ENCODE peak calls at places on chromosome 11, in ten cellular contexts. One of them, this sample, is unnamed.
A peak's percentile ranks its signal among the peaks of the same experiment; 100 is the strongest.

GRCh38 chr11:20155683-20156279 is 4.5 kb downstream of the DBX1 start:
- DNase-seq in spleen: no peak
- DNase-seq in transverse colon: no peak
- DNase-seq in tibial nerve: no peak
- DNase-seq in HCT116: no peak
- DNase-seq in HepG2: no peak
- DNase-seq in IMR-90: no peak
- DNase-seq in stomach: no peak
- DNase-seq in esophagus squamous epithelium: no peak
- DNase-seq in testis: no peak
- DNase-seq in this sample: no peak

GRCh38 chr11:80958414-80958813 is 1517.6 kb upstream of the TENM4 start:
- DNase-seq in testis: no peak
- DNase-seq in spleen: no peak
- DNase-seq in esophagus squamous epithelium: no peak
- DNase-seq in transverse colon: no peak
- DNase-seq in IMR-90: peak; percentile 1
- DNase-seq in tibial nerve: no peak
- DNase-seq in HepG2: no peak
- DNase-seq in HCT116: no peak
- DNase-seq in stomach: no peak
- DNase-seq in this sample: no peak

GRCh38 chr11:61999141-61999975 is 31.9 kb upstream of the FTH1 start:
- DNase-seq in spleen: no peak
- DNase-seq in HepG2: peak; percentile 64
- DNase-seq in stomach: no peak
- DNase-seq in tibial nerve: no peak
- DNase-seq in esophagus squamous epithelium: no peak
- DNase-seq in testis: no peak
- DNase-seq in HCT116: no peak
- DNase-seq in IMR-90: no peak
- DNase-seq in transverse colon: no peak
- DNase-seq in this sample: no peak

GRCh38 chr11:101715281-101715680 is 131.5 kb upstream of the TRPC6 start:
- DNase-seq in HepG2: no peak
- DNase-seq in spleen: no peak
- DNase-seq in transverse colon: no peak
- DNase-seq in testis: no peak
- DNase-seq in tibial nerve: no peak
- DNase-seq in IMR-90: peak; percentile 64
- DNase-seq in esophagus squamous epithelium: no peak
- DNase-seq in HCT116: no peak
- DNase-seq in stomach: no peak
- DNase-seq in this sample: no peak

GRCh38 chr11:92501346-92501745 is 276.7 kb downstream of the FAT3 start:
- DNase-seq in tibial nerve: no peak
- DNase-seq in HCT116: no peak
- DNase-seq in transverse colon: no peak
- DNase-seq in esophagus squamous epithelium: no peak
- DNase-seq in IMR-90: no peak
- DNase-seq in HepG2: no peak
- DNase-seq in stomach: no peak
- DNase-seq in testis: no peak
- DNase-seq in spleen: no peak
- DNase-seq in this sample: no peak

GRCh38 chr11:93532285-93532789 is 10.9 kb downstream of the SMCO4 start:
- DNase-seq in esophagus squamous epithelium: no peak
- DNase-seq in transverse colon: no peak
- DNase-seq in HepG2: no peak
- DNase-seq in testis: no peak
- DNase-seq in spleen: no peak
- DNase-seq in HCT116: no peak
- DNase-seq in IMR-90: peak; percentile 25
- DNase-seq in stomach: no peak
- DNase-seq in tibial nerve: no peak
- DNase-seq in this sample: no peak

GRCh38 chr11:19631657-19632325 is 80.8 kb upstream of the NAV2 start:
- DNase-seq in spleen: no peak
- DNase-seq in stomach: no peak
- DNase-seq in tibial nerve: no peak
- DNase-seq in transverse colon: no peak
- DNase-seq in esophagus squamous epithelium: no peak
- DNase-seq in HCT116: no peak
- DNase-seq in HepG2: no peak
- DNase-seq in IMR-90: no peak
- DNase-seq in testis: no peak
- DNase-seq in this sample: no peak

GRCh38 chr11:120324932-120325810 is at the start of gene TLCD5:
- DNase-seq in transverse colon: peak; percentile 36
- DNase-seq in IMR-90: peak; percentile 68
- DNase-seq in tibial nerve: peak; percentile 41
- DNase-seq in HepG2: peak; percentile 53
- DNase-seq in testis: peak; percentile 69
- DNase-seq in spleen: peak; percentile 84
- DNase-seq in esophagus squamous epithelium: no peak
- DNase-seq in HCT116: peak; percentile 54
- DNase-seq in stomach: peak; percentile 55
- DNase-seq in this sample: peak; percentile 71

GRCh38 chr11:73586791-73587190 is 11.1 kb downstream of the FAM168A start:
- DNase-seq in transverse colon: no peak
- DNase-seq in testis: no peak
- DNase-seq in HepG2: no peak
- DNase-seq in IMR-90: no peak
- DNase-seq in tibial nerve: no peak
- DNase-seq in stomach: no peak
- DNase-seq in spleen: no peak
- DNase-seq in esophagus squamous epithelium: no peak
- DNase-seq in HCT116: no peak
- DNase-seq in this sample: no peak

GRCh38 chr11:14148653-14149273 is 186.2 kb downstream of the SPON1 start:
- DNase-seq in IMR-90: peak; percentile 44
- DNase-seq in stomach: no peak
- DNase-seq in HCT116: peak; percentile 29
- DNase-seq in HepG2: peak; percentile 16
- DNase-seq in tibial nerve: no peak
- DNase-seq in transverse colon: no peak
- DNase-seq in spleen: no peak
- DNase-seq in testis: no peak
- DNase-seq in esophagus squamous epithelium: no peak
- DNase-seq in this sample: no peak

GRCh38 chr11:107624983-107625779 is 34.2 kb downstream of the ELMOD1 start:
- DNase-seq in testis: no peak
- DNase-seq in spleen: no peak
- DNase-seq in HCT116: no peak
- DNase-seq in transverse colon: no peak
- DNase-seq in IMR-90: no peak
- DNase-seq in tibial nerve: no peak
- DNase-seq in esophagus squamous epithelium: no peak
- DNase-seq in HepG2: no peak
- DNase-seq in stomach: no peak
- DNase-seq in this sample: no peak

GRCh38 chr11:27228891-27229290 is 134.1 kb downstream of the CCDC34 start:
- DNase-seq in transverse colon: no peak
- DNase-seq in HCT116: no peak
- DNase-seq in tibial nerve: no peak
- DNase-seq in stomach: no peak
- DNase-seq in IMR-90: no peak
- DNase-seq in HepG2: no peak
- DNase-seq in esophagus squamous epithelium: no peak
- DNase-seq in testis: no peak
- DNase-seq in spleen: no peak
- DNase-seq in this sample: no peak

GRCh38 chr11:27227744-27228143 is 135.3 kb downstream of the CCDC34 start:
- DNase-seq in transverse colon: no peak
- DNase-seq in spleen: no peak
- DNase-seq in testis: no peak
- DNase-seq in HepG2: no peak
- DNase-seq in IMR-90: no peak
- DNase-seq in tibial nerve: no peak
- DNase-seq in esophagus squamous epithelium: no peak
- DNase-seq in stomach: no peak
- DNase-seq in HCT116: no peak
- DNase-seq in this sample: no peak

GRCh38 chr11:27230175-27230565 is 132.8 kb downstream of the CCDC34 start:
- DNase-seq in esophagus squamous epithelium: no peak
- DNase-seq in spleen: no peak
- DNase-seq in transverse colon: no peak
- DNase-seq in testis: no peak
- DNase-seq in HCT116: no peak
- DNase-seq in stomach: no peak
- DNase-seq in IMR-90: no peak
- DNase-seq in tibial nerve: no peak
- DNase-seq in HepG2: no peak
- DNase-seq in this sample: no peak

GRCh38 chr11:27229511-27230174 is 133.4 kb downstream of the CCDC34 start:
- DNase-seq in IMR-90: no peak
- DNase-seq in HCT116: no peak
- DNase-seq in spleen: no peak
- DNase-seq in testis: no peak
- DNase-seq in tibial nerve: no peak
- DNase-seq in transverse colon: no peak
- DNase-seq in esophagus squamous epithelium: no peak
- DNase-seq in stomach: no peak
- DNase-seq in HepG2: no peak
- DNase-seq in this sample: no peak

GRCh38 chr11:27228232-27228631 is 134.8 kb downstream of the CCDC34 start:
- DNase-seq in HCT116: no peak
- DNase-seq in spleen: no peak
- DNase-seq in IMR-90: no peak
- DNase-seq in tibial nerve: no peak
- DNase-seq in stomach: no peak
- DNase-seq in transverse colon: no peak
- DNase-seq in HepG2: no peak
- DNase-seq in esophagus squamous epithelium: no peak
- DNase-seq in testis: no peak
- DNase-seq in this sample: no peak
- H3K27ac ChIP-seq in HCT116: no peak overlapping the region
- H3K27ac ChIP-seq in spleen: no peak overlapping the region
- H3K27ac ChIP-seq in IMR-90: no peak overlapping the region
- H3K27ac ChIP-seq in tibial nerve: no peak overlapping the region
- H3K27ac ChIP-seq in stomach: no peak overlapping the region
- H3K27ac ChIP-seq in transverse colon: no peak overlapping the region
- H3K27ac ChIP-seq in HepG2: no peak overlapping the region
- H3K27ac ChIP-seq in esophagus squamous epithelium: peak overlapping the region; percentile 7
- H3K27ac ChIP-seq in testis: no peak overlapping the region
- H3K27ac ChIP-seq in this sample: no peak overlapping the region

GRCh38 chr11:17129003-17129402 is 51.5 kb upstream of the RPS13 start:
- DNase-seq in tibial nerve: no peak
- DNase-seq in HepG2: no peak
- DNase-seq in HCT116: no peak
- DNase-seq in transverse colon: no peak
- DNase-seq in spleen: no peak
- DNase-seq in esophagus squamous epithelium: no peak
- DNase-seq in IMR-90: peak; percentile 60
- DNase-seq in stomach: no peak
- DNase-seq in testis: no peak
- DNase-seq in this sample: no peak
- H3K27me3 ChIP-seq in tibial nerve: no peaks in the 10 kb centered on the region
- H3K27me3 ChIP-seq in HepG2: no peaks in the 10 kb centered on the region
- H3K27me3 ChIP-seq in HCT116: no peaks in the 10 kb centered on the region
- H3K27me3 ChIP-seq in transverse colon: no peaks in the 10 kb centered on the region
- H3K27me3 ChIP-seq in spleen: no peaks in the 10 kb centered on the region
- H3K27me3 ChIP-seq in esophagus squamous epithelium: no peaks in the 10 kb centered on the region
- H3K27me3 ChIP-seq in IMR-90: no peaks in the 10 kb centered on the region
- H3K27me3 ChIP-seq in stomach: no peaks in the 10 kb centered on the region
- H3K27me3 ChIP-seq in testis: no peaks in the 10 kb centered on the region
- H3K27me3 ChIP-seq in this sample: no peaks in the 10 kb centered on the region

DNA sequence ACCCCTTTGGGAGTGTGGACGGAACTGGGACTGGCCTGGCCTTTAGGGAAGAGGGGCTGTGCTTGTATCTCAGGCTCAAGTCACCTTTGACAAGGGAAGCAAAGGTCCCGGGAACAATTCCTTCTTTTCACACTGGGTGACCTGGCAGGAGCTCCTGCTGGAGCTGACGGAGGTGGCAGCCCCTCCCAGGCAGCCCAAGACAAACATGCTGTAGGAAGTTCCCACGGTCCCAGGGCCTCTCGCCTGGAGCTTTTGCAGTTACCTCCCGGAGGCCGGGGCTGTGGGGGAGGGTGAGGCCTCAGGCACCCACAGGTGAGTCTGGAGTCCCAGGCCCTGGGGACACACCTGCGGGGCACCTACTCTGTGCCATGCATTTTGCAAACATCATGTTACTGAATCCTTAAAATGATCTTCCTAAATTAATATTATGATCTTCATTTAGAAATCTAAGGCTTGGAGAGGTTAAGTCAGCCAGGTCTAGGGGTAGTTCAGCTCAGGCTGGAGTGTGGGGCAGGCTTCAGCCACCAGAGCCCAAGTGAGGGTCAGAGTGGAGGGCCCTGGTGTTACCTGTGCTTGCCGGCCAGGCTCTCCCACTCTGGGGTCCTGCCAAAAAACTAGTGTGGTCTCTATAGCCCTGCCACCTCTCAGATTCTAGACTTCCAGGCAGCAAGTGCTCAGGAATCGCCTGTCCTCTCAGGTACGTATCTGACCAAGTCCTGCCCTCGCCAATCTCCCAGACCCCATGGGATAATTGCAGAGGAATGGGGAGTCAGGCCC is 15.7 kb upstream of the MYEOV start:
- DNase-seq in HepG2: no peak
- DNase-seq in IMR-90: no peak
- DNase-seq in spleen: peak; percentile 71
- DNase-seq in stomach: peak; percentile 88
- DNase-seq in transverse colon: peak; percentile 85
- DNase-seq in testis: no peak
- DNase-seq in tibial nerve: no peak
- DNase-seq in esophagus squamous epithelium: no peak
- DNase-seq in HCT116: no peak
- DNase-seq in this sample: no peak
- TF ChIP-seq POLR2A in HepG2: no peak
- TF ChIP-seq POLR2A in IMR-90: no peak
- TF ChIP-seq POLR2A in spleen: no peak
- TF ChIP-seq POLR2A in stomach: no peak
- TF ChIP-seq POLR2A in transverse colon: no peak
- TF ChIP-seq POLR2A in testis: no peak
- TF ChIP-seq POLR2A in tibial nerve: no peak
- TF ChIP-seq POLR2A in esophagus squamous epithelium: no peak
- TF ChIP-seq POLR2A in HCT116: no peak
- TF ChIP-seq POLR2A in this sample: no peak

DNA sequence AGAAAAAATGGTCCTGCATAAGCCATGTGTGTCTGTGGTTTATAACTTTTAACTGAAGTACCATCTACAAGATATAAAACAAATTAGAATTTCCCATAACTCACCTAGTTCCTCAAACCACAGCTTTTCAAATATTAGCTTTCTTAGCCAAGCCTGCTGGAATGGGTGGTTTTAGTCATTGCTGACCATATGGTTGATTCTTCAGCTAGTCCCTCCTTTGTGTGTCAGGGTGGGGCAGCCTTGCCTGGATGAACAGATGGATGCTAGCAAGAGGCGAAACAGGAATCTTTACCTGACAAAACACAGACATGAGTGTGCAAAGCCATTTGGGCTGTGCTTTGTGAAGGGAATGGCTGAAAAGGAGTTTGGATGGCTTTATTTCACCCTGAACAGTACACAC is 6.9 kb upstream of the B3GNT6 start:
- DNase-seq in tibial nerve: no peak
- DNase-seq in testis: no peak
- DNase-seq in stomach: no peak
- DNase-seq in esophagus squamous epithelium: no peak
- DNase-seq in transverse colon: no peak
- DNase-seq in IMR-90: peak; percentile 48
- DNase-seq in HCT116: no peak
- DNase-seq in HepG2: no peak
- DNase-seq in spleen: no peak
- DNase-seq in this sample: no peak
- H3K27ac ChIP-seq in tibial nerve: no peak overlapping the region
- H3K27ac ChIP-seq in testis: no peak overlapping the region
- H3K27ac ChIP-seq in stomach: peak overlapping the region; percentile 52
- H3K27ac ChIP-seq in esophagus squamous epithelium: no peak overlapping the region
- H3K27ac ChIP-seq in transverse colon: peak overlapping the region; percentile 62
- H3K27ac ChIP-seq in IMR-90: no peak overlapping the region
- H3K27ac ChIP-seq in HCT116: no peak overlapping the region
- H3K27ac ChIP-seq in HepG2: no peak overlapping the region
- H3K27ac ChIP-seq in spleen: no peak overlapping the region
- H3K27ac ChIP-seq in this sample: no peak overlapping the region